ENCODE peak calls at places on chromosomes 4 and X, in eight cellular contexts. L is mesendoderm, I is heart left ventricle, T is bronchial epithelial cell, Q is WERI-Rb-1, R is mucosa of descending colon, U is left ventricle myocardium inferior, F is fibroblast of lung. W is an unnamed sample. For H3K36me3, the result is how much of the 10 kb centered on the place peaks cover.

GRCh38 chr4:94165256-94165655 is 42.4 kb upstream of the SMARCAD1 start:
- DNase-seq in R (no peak), U (no peak), L (peak), Q (no peak), I (no peak), F (no peak), T (no peak), W (no peak)

GRCh38 chrX:86460760-86461159 is 312.5 kb downstream of the DACH2 start:
- DNase-seq in I (no peak), T (no peak), Q (no peak), U (no peak), R (no peak), F (no peak), L (no peak), W (no peak)

GRCh38 chrX:153820601-153821000 is 9.7 kb downstream of the PDZD4 start:
- DNase-seq in F (no peak), Q (no peak), R (no peak), T (no peak), I (no peak), U (no peak), L (no peak), W (no peak)

GRCh38 chr4:140256941-140257340 is 103.0 kb upstream of the MAML3 start:
- DNase-seq in L (no peak), T (no peak), U (no peak), Q (no peak), F (peak), R (no peak), I (no peak), W (peak)

GRCh38 chrX:107566603-107567262 is 61.6 kb upstream of the PRPS1 start:
- DNase-seq in I (no peak), Q (no peak), F (peak), U (no peak), T (no peak), R (no peak), L (peak), W (peak)

GRCh38 chrX:44344194-44344593 is 722 bp upstream of the EFHC2 start:
- DNase-seq in F (no peak), Q (no peak), U (no peak), R (peak), L (peak), I (peak), T (peak), W (no peak)

GRCh38 chr4:6331018-6331417 is 61.4 kb downstream of the WFS1 start:
- DNase-seq in T (no peak), F (no peak), U (no peak), Q (peak), I (no peak), R (peak), L (peak), W (peak)

GRCh38 chr4:78710536-78710935 is 65.6 kb upstream of the BMP2K start:
- DNase-seq in Q (no peak), I (no peak), T (peak), U (no peak), F (peak), R (no peak), L (no peak), W (no peak)

GRCh38 chr4:15695240-15695699 is 7.6 kb upstream of the BST1 start:
- DNase-seq in F (peak), R (no peak), L (peak), I (no peak), T (peak), U (no peak), Q (no peak), W (peak)

GRCh38 chr4:155909615-155910226 is 6.2 kb downstream of the TDO2 start:
- DNase-seq in T (no peak), I (no peak), F (no peak), R (no peak), L (no peak), U (no peak), Q (no peak), W (no peak)

GRCh38 chr4:98261291-98262271 is at the start of gene RAP1GDS1:
- DNase-seq in L (peak), F (peak), T (peak), R (peak), Q (peak), U (peak), I (peak), W (peak)

GRCh38 chrX:115268421-115268820 is 21.1 kb upstream of the LUZP4 start:
- DNase-seq in L (peak), T (peak), R (no peak), U (no peak), F (no peak), Q (peak), I (no peak), W (no peak)

GRCh38 chrX:47229427-47229826 is 3.4 kb upstream of the USP11 start:
- DNase-seq in Q (no peak), R (no peak), F (no peak), U (no peak), T (no peak), L (no peak), I (no peak), W (no peak)

GRCh38 chrX:134026732-134027311 is 41.4 kb upstream of the GPC3 start:
- DNase-seq in Q (peak), T (peak), L (peak), I (peak), R (peak), F (peak), U (no peak), W (peak)

GRCh38 chr4:184399505-184399893 is 74.9 kb downstream of the IRF2 start:
- DNase-seq in L (no peak), U (no peak), T (no peak), R (no peak), F (no peak), Q (no peak), I (no peak), W (no peak)

GRCh38 chr4:18882468-18882867 is 860.9 kb upstream of the LCORL start:
- DNase-seq in I (no peak), T (peak), F (peak), U (no peak), L (peak), R (no peak), Q (no peak), W (peak)

GRCh38 chr4:1952046-1952700 is 56.6 kb downstream of the NELFA start:
- DNase-seq in U (no peak), R (no peak), T (no peak), Q (no peak), L (no peak), F (no peak), I (no peak), W (no peak)
- H3K36me3 ChIP-seq in U (under half), R (under half), T (under half), Q (half or more), L (under half), F (under half), I (half or more), W (half or more)

GRCh38 chrX:123450217-123450616 is 266.1 kb downstream of the GRIA3 start:
- DNase-seq in F (no peak), Q (no peak), R (peak), I (no peak), T (peak), L (peak), U (no peak), W (no peak)

GRCh38 chrX:123454712-123455431 is 270.8 kb downstream of the GRIA3 start:
- DNase-seq in U (no peak), I (no peak), F (no peak), Q (no peak), T (no peak), L (no peak), R (no peak), W (no peak)

GRCh38 chrX:123455693-123456092 is 271.6 kb downstream of the GRIA3 start:
- DNase-seq in L (no peak), F (no peak), I (no peak), Q (no peak), R (no peak), T (no peak), U (no peak), W (no peak)
- H3K36me3 ChIP-seq in L (under half), F (under half), I (under half), Q (under half), R (under half), T (under half), U (under half), W (under half)

GRCh38 chrX:65528705-65529340 is 5.8 kb downstream of the LAS1L start:
- DNase-seq in Q (peak), I (peak), U (no peak), L (peak), F (peak), R (peak), T (peak), W (peak)
- H3K36me3 ChIP-seq in Q (under half), I (half or more), U (under half), L (under half), F (under half), R (under half), T (under half), W (under half)

GRCh38 chr4:2689825-2690700 is 66.1 kb downstream of the TNIP2 start:
- DNase-seq in L (no peak), Q (no peak), R (no peak), U (no peak), I (no peak), T (no peak), F (peak), W (no peak)
- H3K36me3 ChIP-seq in L (under half), Q (half or more), R (under half), U (half or more), I (half or more), T (under half), F (under half), W (half or more)

GRCh38 chr4:168839758-168840385 is 170.2 kb downstream of the CBR4 start:
- DNase-seq in R (no peak), T (no peak), I (no peak), L (no peak), U (no peak), F (no peak), Q (no peak), W (peak)
- H3K36me3 ChIP-seq in R (under half), T (under half), I (under half), L (under half), U (under half), F (under half), Q (under half), W (under half)

GRCh38 chrX:40987413-40987812 is 97.8 kb upstream of the USP9X start:
- DNase-seq in I (no peak), L (peak), Q (no peak), T (no peak), R (no peak), F (no peak), U (no peak), W (no peak)
- H3K36me3 ChIP-seq in I (under half), L (under half), Q (under half), T (under half), R (under half), F (under half), U (under half), W (under half)

DNA sequence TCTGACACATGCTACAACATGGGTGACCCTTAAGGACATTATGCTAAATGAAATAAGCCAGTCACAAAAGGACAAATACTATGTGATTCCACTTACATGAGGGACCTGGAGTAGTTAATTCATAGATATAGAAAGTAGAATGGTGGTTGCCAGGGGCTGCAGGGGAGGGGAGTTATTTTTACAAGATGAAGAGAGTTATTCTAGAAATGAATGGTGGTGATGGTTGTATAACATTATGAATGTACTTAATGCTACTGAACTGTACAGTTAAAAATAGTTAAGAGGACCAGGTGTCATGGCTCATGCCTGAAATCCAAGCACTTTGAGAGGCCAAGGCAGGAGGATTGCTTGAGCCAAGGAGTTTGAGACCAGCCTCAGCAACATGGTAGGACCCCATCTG is 59.5 kb upstream of the MSANTD1 start:
- DNase-seq in Q (no peak), L (no peak), I (no peak), R (no peak), U (no peak), F (no peak), T (no peak), W (no peak)
- H3K36me3 ChIP-seq in Q (half or more), L (under half), I (half or more), R (under half), U (half or more), F (under half), T (under half), W (half or more)

GRCh38 chrX:48818866-48819265 is 7.4 kb upstream of the ERAS start:
- DNase-seq in L (no peak), Q (no peak), T (no peak), R (no peak), I (no peak), U (no peak), F (no peak), W (no peak)
- H3K36me3 ChIP-seq in L (under half), Q (under half), T (under half), R (under half), I (half or more), U (under half), F (under half), W (under half)

DNA sequence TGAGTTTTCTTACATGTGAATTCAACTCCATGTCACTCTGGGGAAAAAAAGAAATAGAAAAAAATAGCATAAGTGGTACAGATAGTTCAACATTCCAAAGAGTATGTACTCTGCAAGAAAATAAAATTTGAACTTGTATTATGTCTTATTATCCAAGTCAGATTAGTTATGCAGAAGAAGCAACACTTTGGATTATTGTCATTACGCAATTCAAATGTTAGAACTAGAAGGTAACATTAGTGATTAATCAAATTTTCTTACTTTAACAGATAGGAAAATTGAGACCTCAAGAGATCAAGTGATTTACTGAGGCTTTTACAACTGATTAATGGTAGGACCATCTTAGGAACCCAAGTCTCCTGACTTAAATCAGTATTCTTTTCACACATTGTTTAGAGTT is 159.1 kb downstream of the STIM2 start:
- DNase-seq in R (no peak), U (no peak), T (no peak), F (no peak), I (no peak), L (no peak), Q (no peak), W (no peak)
- H3K36me3 ChIP-seq in R (under half), U (under half), T (under half), F (under half), I (under half), L (under half), Q (under half), W (under half)

GRCh38 chr4:158710814-158711213 is 12.4 kb downstream of the PPID start:
- DNase-seq in F (peak), T (no peak), U (no peak), R (no peak), Q (no peak), I (no peak), L (peak), W (peak)

GRCh38 chr4:158714937-158715336 is 8.3 kb downstream of the PPID start:
- DNase-seq in Q (no peak), T (no peak), F (no peak), R (no peak), I (no peak), U (no peak), L (no peak), W (no peak)

GRCh38 chr4:158721680-158722079 is 1.5 kb downstream of the PPID start:
- DNase-seq in I (no peak), F (no peak), U (no peak), Q (no peak), T (no peak), R (no peak), L (no peak), W (no peak)

GRCh38 chr4:158715787-158716186 is 7.4 kb downstream of the PPID start:
- DNase-seq in L (no peak), I (no peak), U (no peak), R (no peak), F (no peak), Q (no peak), T (no peak), W (no peak)
- H3K36me3 ChIP-seq in L (under half), I (half or more), U (half or more), R (under half), F (under half), Q (half or more), T (under half), W (under half)

W was measured in mesenchymal stem cell.